ENCODE peak calls at places on chromosomes 5 and 9, in four cellular contexts. M is dorsolateral prefrontal cortex, G is hepatocyte, Z is AG10803. F is an unnamed sample.

GRCh38 chr5:79193643-79194042 is 42.3 kb upstream of the JMY start:
- DNase-seq in M (no peak), Z (peak), G (peak), F (peak)

GRCh38 chr5:119368238-119368630 is 12.4 kb downstream of the TNFAIP8 start:
- DNase-seq in Z (no peak), G (no peak), M (no peak), F (no peak)

GRCh38 chr9:26413625-26414024 is 479.0 kb downstream of the CAAP1 start:
- DNase-seq in G (no peak), M (no peak), Z (no peak), F (no peak)

GRCh38 chr5:139696894-139697658 is 48.9 kb downstream of the CXXC5 start:
- DNase-seq in G (peak), Z (peak), M (peak), F (peak)

GRCh38 chr9:69976165-69976564 is 67.5 kb upstream of the MAMDC2 start:
- DNase-seq in M (no peak), G (no peak), Z (peak), F (peak)

GRCh38 chr5:122561209-122561608 is 213.7 kb upstream of the SNX2 start:
- DNase-seq in G (no peak), Z (no peak), M (no peak), F (no peak)

GRCh38 chr5:94870496-94871214 is 252.2 kb downstream of the SLF1 start:
- DNase-seq in Z (no peak), M (no peak), G (no peak), F (no peak)

GRCh38 chr5:177371120-177371537 is 13.1 kb upstream of the SLC34A1 start:
- DNase-seq in G (no peak), M (no peak), Z (no peak), F (no peak)

GRCh38 chr9:6715755-6716643 is 41.8 kb upstream of the KDM4C start:
- DNase-seq in G (peak), M (peak), Z (peak), F (peak)

GRCh38 chr9:98453589-98454311 is 198.3 kb upstream of the TBC1D2 start:
- DNase-seq in G (no peak), Z (peak), M (no peak), F (peak)

DNA sequence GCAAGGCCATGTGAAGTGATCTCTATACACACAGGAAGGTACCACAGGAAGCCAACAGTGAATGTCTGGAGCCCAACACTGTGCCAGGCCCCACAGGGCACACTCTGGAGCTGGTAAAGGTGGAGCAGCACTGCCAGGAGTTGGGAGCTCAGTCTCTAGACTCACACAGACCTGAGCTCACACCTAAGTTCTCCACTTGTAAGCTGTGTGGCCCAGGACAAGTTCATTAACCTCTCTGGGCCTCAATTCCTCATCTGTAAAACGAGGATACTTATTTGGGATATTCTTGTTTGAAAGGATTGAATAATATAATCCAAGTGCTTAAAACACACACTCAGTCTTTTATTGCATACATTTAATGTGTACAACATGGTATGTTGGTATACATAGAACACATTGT is 60.6 kb upstream of the IQGAP2 start:
- DNase-seq in G (no peak), M (no peak), Z (no peak), F (no peak)
- H3K4me3 ChIP-seq in G (no peak), M (no peak), Z (no peak), F (no peak)

DNA sequence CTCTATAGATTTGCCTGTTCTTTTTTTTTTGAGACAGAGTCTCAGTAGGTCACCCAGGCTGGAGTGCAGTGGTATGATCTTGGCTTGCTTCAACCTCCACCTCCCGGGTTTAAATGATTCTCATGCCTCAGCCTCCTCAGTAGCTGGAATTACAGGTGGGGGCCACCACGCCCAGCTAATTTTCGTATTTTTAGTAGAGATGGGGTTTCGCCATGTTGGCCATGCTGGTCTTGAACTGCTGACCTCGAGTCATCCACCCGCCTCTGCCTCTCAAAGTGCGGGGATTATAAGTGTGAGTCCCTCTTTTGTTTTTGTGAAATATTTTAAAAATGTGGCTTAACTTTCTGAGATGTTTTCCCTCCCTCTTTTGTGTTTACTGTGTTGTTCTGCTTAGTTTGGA is 29.2 kb downstream of the HSPA4 start:
- DNase-seq in Z (no peak), G (no peak), M (no peak), F (no peak)
- TF ChIP-seq CTCF in Z (no peak), G (no peak), M (no peak), F (no peak)

GRCh38 chr5:107402881-107403280 is 267.9 kb downstream of the EFNA5 start:
- DNase-seq in Z (no peak), G (no peak), M (no peak), F (no peak)
- H3K4me3 ChIP-seq in Z (no peak), G (no peak), M (no peak), F (no peak)

GRCh38 chr9:124861342-124862229 is at the start of the genes ARPC5L and RPL35:
- DNase-seq in G (peak), M (peak), Z (peak), F (peak)
- TF ChIP-seq CTCF in G (peak), M (no peak), Z (peak), F (peak)

GRCh38 chr5:147782053-147783028 is at the start of gene JAKMIP2:
- DNase-seq in M (peak), Z (peak), G (peak), F (peak)
- H3K4me3 ChIP-seq in M (peak), Z (no peak), G (peak), F (no peak)

F was measured in fibroblast of pulmonary artery.